ENCODE peak calls at places on chromosome 15, in nine cellular contexts. K, U, X, F, P, Y, Q, G and Z are unnamed samples.

GRCh38 chr15:91257755-91258435 is 157.8 kb downstream of the SV2B start:
- DNase-seq in K (no peak), U (no peak), X (no peak), F (peak), P (no peak), Y (no peak), Q (no peak), G (no peak), Z (no peak)

GRCh38 chr15:60396560-60396963 is 1.2 kb downstream of the ANXA2 start:
- DNase-seq in K (no peak), U (peak), X (no peak), F (no peak), P (no peak), Y (no peak), Q (no peak), G (no peak), Z (no peak)

GRCh38 chr15:62218841-62219240 is 53.8 kb upstream of the C2CD4B start:
- DNase-seq in K (no peak), U (no peak), X (no peak), F (no peak), P (no peak), Y (no peak), Q (no peak), G (no peak), Z (no peak)

GRCh38 chr15:96262497-96263268 is 67.8 kb upstream of the NR2F2 start:
- DNase-seq in K (no peak), U (no peak), X (no peak), F (no peak), P (no peak), Y (no peak), Q (no peak), G (no peak), Z (no peak)

GRCh38 chr15:53759333-53759975 is at the start of gene WDR72:
- DNase-seq in K (no peak), U (no peak), X (no peak), F (no peak), P (no peak), Y (no peak), Q (no peak), G (peak), Z (no peak)

GRCh38 chr15:24856397-24857093 is 98.2 kb upstream of the SNRPN start:
- DNase-seq in K (peak), U (no peak), X (peak), F (peak), P (no peak), Y (no peak), Q (peak), G (peak), Z (peak)

GRCh38 chr15:69675727-69676126 is 223.1 kb downstream of the RPLP1 start:
- DNase-seq in K (no peak), U (no peak), X (no peak), F (no peak), P (no peak), Y (no peak), Q (no peak), G (no peak), Z (no peak)

GRCh38 chr15:62663547-62663946 is 379.0 kb upstream of the TPM1 start:
- DNase-seq in K (no peak), U (no peak), X (no peak), F (no peak), P (no peak), Y (no peak), Q (no peak), G (no peak), Z (no peak)

GRCh38 chr15:68214838-68215234 is 9.7 kb upstream of the CALML4 start:
- DNase-seq in K (peak), U (no peak), X (peak), F (no peak), P (no peak), Y (no peak), Q (peak), G (no peak), Z (no peak)

GRCh38 chr15:29615791-29616190 is 206.5 kb downstream of the TJP1 start:
- DNase-seq in K (no peak), U (no peak), X (no peak), F (no peak), P (no peak), Y (no peak), Q (no peak), G (no peak), Z (no peak)

GRCh38 chr15:96264801-96265515 is 65.5 kb upstream of the NR2F2 start:
- DNase-seq in K (no peak), U (peak), X (no peak), F (no peak), P (no peak), Y (no peak), Q (no peak), G (no peak), Z (no peak)

GRCh38 chr15:73930790-73931281 is 4.6 kb downstream of the LOXL1 start:
- DNase-seq in K (no peak), U (no peak), X (peak), F (no peak), P (no peak), Y (no peak), Q (peak), G (peak), Z (no peak)

GRCh38 chr15:70098461-70099166 is 897 bp upstream of the TLE3 start:
- DNase-seq in K (peak), U (peak), X (peak), F (peak), P (no peak), Y (no peak), Q (peak), G (no peak), Z (peak)

GRCh38 chr15:84909782-84910181 is 25.3 kb downstream of the SLC28A1 start:
- DNase-seq in K (no peak), U (no peak), X (no peak), F (no peak), P (no peak), Y (no peak), Q (no peak), G (no peak), Z (no peak)

GRCh38 chr15:76335851-76336253 is 721 bp upstream of the ISL2 start:
- DNase-seq in K (no peak), U (peak), X (no peak), F (peak), P (no peak), Y (no peak), Q (no peak), G (no peak), Z (no peak)

GRCh38 chr15:44102675-44103254 is 92.3 kb downstream of the FRMD5 start:
- DNase-seq in K (no peak), U (peak), X (no peak), F (no peak), P (no peak), Y (no peak), Q (no peak), G (no peak), Z (no peak)

GRCh38 chr15:28989896-28990295 is 104.1 kb downstream of the APBA2 start:
- DNase-seq in K (no peak), U (no peak), X (no peak), F (no peak), P (no peak), Y (no peak), Q (no peak), G (no peak), Z (no peak)

GRCh38 chr15:40918146-40918798 is 10.9 kb upstream of the DLL4 start:
- DNase-seq in K (no peak), U (no peak), X (no peak), F (no peak), P (no peak), Y (no peak), Q (no peak), G (peak), Z (no peak)

GRCh38 chr15:41928637-41929620 is 35.1 kb upstream of the SPTBN5 start:
- DNase-seq in K (peak), U (no peak), X (peak), F (no peak), P (peak), Y (no peak), Q (peak), G (peak), Z (peak)

GRCh38 chr15:85407421-85408269 is 27.2 kb downstream of the AKAP13 start:
- DNase-seq in K (no peak), U (peak), X (no peak), F (peak), P (no peak), Y (no peak), Q (no peak), G (no peak), Z (no peak)

GRCh38 chr15:77027697-77028450 is 32.9 kb downstream of the PSTPIP1 start:
- DNase-seq in K (no peak), U (no peak), X (peak), F (no peak), P (no peak), Y (no peak), Q (peak), G (peak), Z (no peak)

GRCh38 chr15:70659662-70660061 is 103.7 kb downstream of the UACA start:
- DNase-seq in K (no peak), U (no peak), X (no peak), F (no peak), P (no peak), Y (no peak), Q (no peak), G (no peak), Z (no peak)

GRCh38 chr15:25954398-25954797 is 91.3 kb upstream of the ATP10A start:
- DNase-seq in K (no peak), U (no peak), X (no peak), F (no peak), P (no peak), Y (no peak), Q (no peak), G (no peak), Z (no peak)

GRCh38 chr15:58019503-58020376 is 45.8 kb downstream of the ALDH1A2 start:
- DNase-seq in K (no peak), U (peak), X (no peak), F (no peak), P (no peak), Y (no peak), Q (no peak), G (no peak), Z (no peak)

GRCh38 chr15:85116494-85116893 is 134.8 kb downstream of the PDE8A start:
- DNase-seq in K (no peak), U (no peak), X (no peak), F (no peak), P (no peak), Y (no peak), Q (no peak), G (no peak), Z (no peak)

GRCh38 chr15:40310993-40311392 is 3.3 kb upstream of the PLCB2 start:
- DNase-seq in K (no peak), U (no peak), X (no peak), F (no peak), P (no peak), Y (no peak), Q (peak), G (no peak), Z (no peak)

GRCh38 chr15:39501366-39501765 is 79.5 kb upstream of the THBS1 start:
- DNase-seq in K (no peak), U (no peak), X (no peak), F (no peak), P (no peak), Y (no peak), Q (no peak), G (no peak), Z (no peak)

GRCh38 chr15:71547066-71547465 is 263.3 kb upstream of the NR2E3 start:
- DNase-seq in K (peak), U (no peak), X (no peak), F (no peak), P (no peak), Y (no peak), Q (no peak), G (peak), Z (peak)

GRCh38 chr15:22780267-22780666 is 6.2 kb upstream of the NIPA1 start:
- DNase-seq in K (no peak), U (peak), X (no peak), F (no peak), P (no peak), Y (no peak), Q (no peak), G (no peak), Z (no peak)

GRCh38 chr15:33068007-33068441 is 126.5 kb downstream of the FMN1 start:
- DNase-seq in K (peak), U (no peak), X (peak), F (peak), P (peak), Y (no peak), Q (peak), G (peak), Z (peak)

GRCh38 chr15:84873997-84874396 is 10.5 kb upstream of the SLC28A1 start:
- DNase-seq in K (no peak), U (no peak), X (no peak), F (no peak), P (no peak), Y (no peak), Q (no peak), G (no peak), Z (no peak)

GRCh38 chr15:45377630-45378148 is 655 bp downstream of the GATM start:
- DNase-seq in K (peak), U (no peak), X (peak), F (no peak), P (peak), Y (peak), Q (peak), G (peak), Z (peak)

GRCh38 chr15:73001840-73002239 is 50.4 kb upstream of the NEO1 start:
- DNase-seq in K (no peak), U (no peak), X (no peak), F (no peak), P (no peak), Y (no peak), Q (no peak), G (no peak), Z (no peak)

GRCh38 chr15:27844018-27844666 is 255.0 kb downstream of the OCA2 start:
- DNase-seq in K (no peak), U (peak), X (no peak), F (no peak), P (no peak), Y (peak), Q (no peak), G (no peak), Z (no peak)

GRCh38 chr15:98751767-98752166 is 103.4 kb downstream of the IGF1R start:
- DNase-seq in K (no peak), U (no peak), X (no peak), F (no peak), P (no peak), Y (no peak), Q (no peak), G (no peak), Z (no peak)

GRCh38 chr15:41799488-41799805 is 25.2 kb downstream of the MAPKBP1 start:
- DNase-seq in K (no peak), U (no peak), X (no peak), F (no peak), P (no peak), Y (no peak), Q (no peak), G (no peak), Z (no peak)

GRCh38 chr15:26087395-26087794 is 224.3 kb upstream of the ATP10A start:
- DNase-seq in K (no peak), U (peak), X (no peak), F (no peak), P (no peak), Y (no peak), Q (no peak), G (no peak), Z (no peak)

GRCh38 chr15:66996099-66996498 is 69.3 kb upstream of the SMAD3 start:
- DNase-seq in K (no peak), U (no peak), X (no peak), F (no peak), P (no peak), Y (no peak), Q (no peak), G (no peak), Z (no peak)

GRCh38 chr15:39787479-39787878 is 4.8 kb upstream of the FSIP1 start:
- DNase-seq in K (no peak), U (peak), X (no peak), F (no peak), P (no peak), Y (no peak), Q (no peak), G (no peak), Z (no peak)

GRCh38 chr15:64622410-64623260 is 152.8 kb downstream of the RBPMS2 start:
- DNase-seq in K (no peak), U (no peak), X (no peak), F (no peak), P (no peak), Y (no peak), Q (no peak), G (no peak), Z (no peak)

GRCh38 chr15:55991841-55992768 is 1.3 kb downstream of the NEDD4 start:
- DNase-seq in K (no peak), U (peak), X (no peak), F (no peak), P (no peak), Y (no peak), Q (no peak), G (no peak), Z (no peak)
- H3K4me3 ChIP-seq in K (peak), U (peak), X (peak), F (no peak), P (no peak), Y (peak), Q (peak), G (peak), Z (peak)

DNA sequence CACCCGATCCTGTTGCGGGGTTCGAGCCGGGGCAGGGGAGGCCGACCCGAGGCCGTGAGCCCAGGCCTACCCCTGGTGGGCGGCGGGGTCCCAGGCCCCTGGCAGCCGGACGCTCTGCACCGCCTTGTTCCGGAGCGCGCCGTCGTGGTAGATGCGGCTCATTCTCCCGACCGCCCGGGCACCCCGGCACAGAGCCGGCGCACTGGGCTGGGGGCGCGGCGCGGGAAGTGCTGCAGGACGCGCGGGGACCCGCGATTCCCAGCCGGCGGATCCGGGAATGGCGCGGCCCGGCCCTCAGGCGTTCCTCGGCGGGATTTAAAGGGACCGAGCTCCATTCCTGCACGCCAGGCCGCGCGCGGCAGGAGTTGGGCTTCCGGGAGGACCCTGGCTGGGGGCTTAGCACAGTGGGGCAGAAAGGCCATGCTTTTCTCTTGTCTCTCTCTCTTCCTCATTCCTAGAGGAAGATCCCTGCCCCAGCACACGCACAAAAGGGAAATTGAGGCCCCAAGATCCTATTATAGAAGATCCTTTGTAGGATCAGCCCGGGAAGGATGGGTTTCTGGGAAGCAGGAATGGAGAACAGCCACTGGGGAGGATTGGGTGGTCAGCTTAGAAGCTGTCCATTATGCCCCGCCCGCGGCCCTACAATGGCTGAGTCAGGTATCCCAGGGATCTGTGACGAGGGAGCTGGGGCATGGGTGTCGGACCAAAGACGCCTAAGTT is at the start of gene ARPIN:
- DNase-seq in K (peak), U (peak), X (peak), F (no peak), P (peak), Y (no peak), Q (peak), G (peak), Z (peak)
- H3K4me3 ChIP-seq in K (peak), U (peak), X (peak), F (no peak), P (peak), Y (peak), Q (peak), G (peak), Z (peak)

DNA sequence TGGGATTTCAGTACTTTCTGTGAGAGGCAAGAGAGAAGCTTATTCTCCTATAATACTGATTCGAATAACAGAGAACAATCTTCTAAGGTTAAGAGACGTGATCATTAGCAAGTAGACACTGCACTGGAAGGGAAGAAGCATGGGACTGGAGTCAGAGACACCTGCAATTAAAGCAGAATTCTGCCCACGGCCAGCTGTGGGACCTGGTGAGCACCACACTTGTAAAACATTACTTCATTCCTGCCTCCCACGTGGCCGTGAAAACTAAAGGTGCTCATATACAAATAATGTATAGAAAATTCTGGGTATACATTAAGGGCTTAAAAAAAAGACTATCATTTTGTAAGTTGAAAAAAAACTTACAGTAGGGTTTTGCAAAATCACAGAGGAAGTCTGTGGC is 2.0 kb downstream of the TM2D3 start:
- DNase-seq in K (no peak), U (no peak), X (no peak), F (no peak), P (no peak), Y (no peak), Q (no peak), G (no peak), Z (no peak)
- H3K4me3 ChIP-seq in K (peak), U (no peak), X (no peak), F (peak), P (no peak), Y (no peak), Q (no peak), G (no peak), Z (no peak)

DNA sequence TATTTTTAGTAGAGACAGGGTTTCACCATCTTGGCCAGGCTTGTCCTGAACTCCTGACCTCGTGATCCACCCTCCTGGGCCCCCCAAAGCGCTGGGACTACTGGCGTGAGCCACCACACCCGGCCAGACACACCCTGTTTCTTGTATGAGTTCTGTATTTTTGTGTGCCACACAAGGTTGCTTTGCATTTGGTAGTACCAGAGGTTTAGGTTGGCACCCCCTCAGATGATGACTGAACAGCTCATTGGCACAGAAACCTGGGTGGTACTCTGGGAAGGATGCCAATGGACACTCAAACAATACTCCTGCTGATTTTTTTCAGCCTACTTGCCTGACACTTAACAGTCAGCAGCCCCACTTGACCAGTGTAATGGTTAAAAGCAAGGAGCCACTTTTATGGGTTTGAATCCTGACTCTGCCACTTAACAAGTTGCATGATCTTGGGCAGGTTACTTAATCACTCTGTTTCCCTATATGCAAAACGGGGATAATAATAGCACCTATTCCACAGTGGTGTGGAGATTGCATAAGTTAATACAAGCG is 39.2 kb upstream of the BCL2A1 start:
- DNase-seq in K (no peak), U (peak), X (no peak), F (no peak), P (no peak), Y (peak), Q (no peak), G (no peak), Z (no peak)
- H3K4me3 ChIP-seq in K (no peak), U (no peak), X (no peak), F (no peak), P (no peak), Y (no peak), Q (no peak), G (no peak), Z (no peak)

GRCh38 chr15:48063411-48063985 is 57.3 kb upstream of the SLC24A5 start:
- DNase-seq in K (no peak), U (no peak), X (no peak), F (no peak), P (no peak), Y (no peak), Q (no peak), G (no peak), Z (no peak)
- H3K4me3 ChIP-seq in K (no peak), U (no peak), X (no peak), F (no peak), P (no peak), Y (no peak), Q (no peak), G (no peak), Z (no peak)

GRCh38 chr15:36601497-36601932 is 22.1 kb downstream of the CDIN1 start:
- DNase-seq in K (peak), U (peak), X (peak), F (no peak), P (peak), Y (peak), Q (peak), G (no peak), Z (peak)

GRCh38 chr15:36605626-36606263 is 26.3 kb downstream of the CDIN1 start:
- DNase-seq in K (no peak), U (no peak), X (no peak), F (no peak), P (no peak), Y (no peak), Q (no peak), G (no peak), Z (no peak)

GRCh38 chr15:36598529-36599177 is 19.2 kb downstream of the CDIN1 start:
- DNase-seq in K (no peak), U (no peak), X (no peak), F (no peak), P (no peak), Y (no peak), Q (no peak), G (no peak), Z (no peak)

GRCh38 chr15:36599824-36600365 is 20.5 kb downstream of the CDIN1 start:
- DNase-seq in K (no peak), U (no peak), X (no peak), F (no peak), P (no peak), Y (no peak), Q (no peak), G (no peak), Z (no peak)

GRCh38 chr15:36601952-36602351 is 22.5 kb downstream of the CDIN1 start:
- DNase-seq in K (peak), U (no peak), X (no peak), F (no peak), P (no peak), Y (no peak), Q (no peak), G (no peak), Z (no peak)
- H3K4me3 ChIP-seq in K (peak), U (no peak), X (peak), F (no peak), P (no peak), Y (no peak), Q (no peak), G (no peak), Z (peak)